ENCODE peak calls at places on chromosomes 2 and 18, in seven cellular contexts. One of them, this sample, is unnamed.

GRCh38 chr2:177598321-177598922 is 205.8 kb downstream of the AGPS start:
- DNase-seq in tibial nerve: no peak
- DNase-seq in transverse colon: no peak
- DNase-seq in endodermal cell: peak
- DNase-seq in NCI-H1930: no peak
- DNase-seq in activated effector memory CD4-positive, alpha-beta T cell treated with Interleukin-2 at 50 U/mL for 16 hours: no peak
- DNase-seq in stimulated activated naive CD8-positive, alpha-beta T cell treated with anti-CD3 and anti-CD28 coated beads, Interleukin-15, Interleukin-2, amounts not matched to agents 100 U/mL and 50 U/mL, for 24 hours: no peak
- DNase-seq in this sample: no peak

GRCh38 chr2:37226863-37227262 is 4.5 kb downstream of the CEBPZ start:
- DNase-seq in tibial nerve: no peak
- DNase-seq in transverse colon: no peak
- DNase-seq in endodermal cell: peak
- DNase-seq in NCI-H1930: no peak
- DNase-seq in activated effector memory CD4-positive, alpha-beta T cell treated with Interleukin-2 at 50 U/mL for 16 hours: no peak
- DNase-seq in stimulated activated naive CD8-positive, alpha-beta T cell treated with anti-CD3 and anti-CD28 coated beads, Interleukin-15, Interleukin-2, amounts not matched to agents 100 U/mL and 50 U/mL, for 24 hours: no peak
- DNase-seq in this sample: no peak

GRCh38 chr2:206275274-206276160 is 1.1 kb downstream of the ZDBF2 start:
- DNase-seq in tibial nerve: no peak
- DNase-seq in transverse colon: no peak
- DNase-seq in endodermal cell: no peak
- DNase-seq in NCI-H1930: peak
- DNase-seq in activated effector memory CD4-positive, alpha-beta T cell treated with Interleukin-2 at 50 U/mL for 16 hours: no peak
- DNase-seq in stimulated activated naive CD8-positive, alpha-beta T cell treated with anti-CD3 and anti-CD28 coated beads, Interleukin-15, Interleukin-2, amounts not matched to agents 100 U/mL and 50 U/mL, for 24 hours: no peak
- DNase-seq in this sample: no peak

GRCh38 chr2:898319-898718 is 52.3 kb upstream of the SNTG2 start:
- DNase-seq in tibial nerve: no peak
- DNase-seq in transverse colon: no peak
- DNase-seq in endodermal cell: peak
- DNase-seq in NCI-H1930: no peak
- DNase-seq in activated effector memory CD4-positive, alpha-beta T cell treated with Interleukin-2 at 50 U/mL for 16 hours: no peak
- DNase-seq in stimulated activated naive CD8-positive, alpha-beta T cell treated with anti-CD3 and anti-CD28 coated beads, Interleukin-15, Interleukin-2, amounts not matched to agents 100 U/mL and 50 U/mL, for 24 hours: no peak
- DNase-seq in this sample: no peak

GRCh38 chr2:44844651-44845270 is 96.7 kb upstream of the SIX3 start:
- DNase-seq in tibial nerve: no peak
- DNase-seq in transverse colon: no peak
- DNase-seq in endodermal cell: peak
- DNase-seq in NCI-H1930: no peak
- DNase-seq in activated effector memory CD4-positive, alpha-beta T cell treated with Interleukin-2 at 50 U/mL for 16 hours: no peak
- DNase-seq in stimulated activated naive CD8-positive, alpha-beta T cell treated with anti-CD3 and anti-CD28 coated beads, Interleukin-15, Interleukin-2, amounts not matched to agents 100 U/mL and 50 U/mL, for 24 hours: no peak
- DNase-seq in this sample: no peak

GRCh38 chr18:22214731-22215528 is 45.5 kb downstream of the GATA6 start:
- DNase-seq in tibial nerve: no peak
- DNase-seq in transverse colon: no peak
- DNase-seq in endodermal cell: no peak
- DNase-seq in NCI-H1930: no peak
- DNase-seq in activated effector memory CD4-positive, alpha-beta T cell treated with Interleukin-2 at 50 U/mL for 16 hours: no peak
- DNase-seq in stimulated activated naive CD8-positive, alpha-beta T cell treated with anti-CD3 and anti-CD28 coated beads, Interleukin-15, Interleukin-2, amounts not matched to agents 100 U/mL and 50 U/mL, for 24 hours: no peak
- DNase-seq in this sample: peak

GRCh38 chr2:207813221-207813916 is 43.7 kb upstream of the FZD5 start:
- DNase-seq in tibial nerve: no peak
- DNase-seq in transverse colon: no peak
- DNase-seq in endodermal cell: peak
- DNase-seq in NCI-H1930: peak
- DNase-seq in activated effector memory CD4-positive, alpha-beta T cell treated with Interleukin-2 at 50 U/mL for 16 hours: no peak
- DNase-seq in stimulated activated naive CD8-positive, alpha-beta T cell treated with anti-CD3 and anti-CD28 coated beads, Interleukin-15, Interleukin-2, amounts not matched to agents 100 U/mL and 50 U/mL, for 24 hours: no peak
- DNase-seq in this sample: no peak

GRCh38 chr18:72208920-72209676 is 335.0 kb downstream of the CBLN2 start:
- DNase-seq in tibial nerve: no peak
- DNase-seq in transverse colon: no peak
- DNase-seq in endodermal cell: no peak
- DNase-seq in NCI-H1930: no peak
- DNase-seq in activated effector memory CD4-positive, alpha-beta T cell treated with Interleukin-2 at 50 U/mL for 16 hours: no peak
- DNase-seq in stimulated activated naive CD8-positive, alpha-beta T cell treated with anti-CD3 and anti-CD28 coated beads, Interleukin-15, Interleukin-2, amounts not matched to agents 100 U/mL and 50 U/mL, for 24 hours: no peak
- DNase-seq in this sample: no peak

GRCh38 chr2:6254446-6254845 is 562.3 kb downstream of the SOX11 start:
- DNase-seq in tibial nerve: no peak
- DNase-seq in transverse colon: no peak
- DNase-seq in endodermal cell: no peak
- DNase-seq in NCI-H1930: peak
- DNase-seq in activated effector memory CD4-positive, alpha-beta T cell treated with Interleukin-2 at 50 U/mL for 16 hours: no peak
- DNase-seq in stimulated activated naive CD8-positive, alpha-beta T cell treated with anti-CD3 and anti-CD28 coated beads, Interleukin-15, Interleukin-2, amounts not matched to agents 100 U/mL and 50 U/mL, for 24 hours: no peak
- DNase-seq in this sample: no peak